ENCODE peak calls at places on chromosomes 3 and 15, in eight cellular contexts. J, R, F, W, E, C, A and L are unnamed samples.

GRCh38 chr15:63600646-63601025 is 3.4 kb downstream of the FBXL22 start:
- DNase-seq in J (peak; percentile 92), R (peak; percentile 91), F (peak; percentile 94), W (peak; percentile 90), E (peak; percentile 54), C (peak; percentile 89), A (peak; percentile 91), L (peak; percentile 94)

GRCh38 chr3:62220616-62221015 is 152.7 kb downstream of the FEZF2 start:
- DNase-seq in J (no peak), R (no peak), F (no peak), W (no peak), E (no peak), C (no peak), A (no peak), L (no peak)

GRCh38 chr3:70854108-70854507 is 541.7 kb upstream of the MDFIC2 start:
- DNase-seq in J (no peak), R (no peak), F (no peak), W (no peak), E (no peak), C (no peak), A (no peak), L (no peak)

GRCh38 chr15:90471769-90472168 is 58.0 kb upstream of the CRTC3 start:
- DNase-seq in J (no peak), R (no peak), F (no peak), W (no peak), E (no peak), C (no peak), A (no peak), L (no peak)

GRCh38 chr3:113214917-113215595 is 3.7 kb downstream of the BOC start:
- DNase-seq in J (no peak), R (no peak), F (peak; percentile 67), W (no peak), E (no peak), C (no peak), A (no peak), L (no peak)

GRCh38 chr3:72962317-72962716 is 34.3 kb upstream of the PPP4R2 start:
- DNase-seq in J (no peak), R (no peak), F (no peak), W (no peak), E (no peak), C (no peak), A (no peak), L (no peak)

GRCh38 chr3:160474416-160474838 is 24.8 kb upstream of the TRIM59 start:
- DNase-seq in J (no peak), R (no peak), F (peak; percentile 44), W (no peak), E (no peak), C (no peak), A (no peak), L (peak; percentile 50)

GRCh38 chr3:150786791-150787190 is 23.8 kb upstream of the SIAH2 start:
- DNase-seq in J (no peak), R (no peak), F (no peak), W (no peak), E (no peak), C (no peak), A (no peak), L (peak; percentile 16)

GRCh38 chr3:153099131-153099530 is 62.9 kb upstream of the RAP2B start:
- DNase-seq in J (no peak), R (no peak), F (no peak), W (no peak), E (no peak), C (no peak), A (no peak), L (no peak)

GRCh38 chr15:51401872-51402517 is 60.5 kb downstream of the GLDN start:
- DNase-seq in J (no peak), R (peak; percentile 63), F (peak; percentile 81), W (peak; percentile 37), E (no peak), C (no peak), A (peak; percentile 3), L (peak; percentile 34)

GRCh38 chr15:72902929-72903260 is 119.3 kb upstream of the ADPGK start:
- DNase-seq in J (no peak), R (no peak), F (no peak), W (no peak), E (no peak), C (no peak), A (no peak), L (no peak)

GRCh38 chr3:127027061-127027735 is 44.3 kb downstream of the PLXNA1 start:
- DNase-seq in J (no peak), R (no peak), F (no peak), W (no peak), E (no peak), C (no peak), A (no peak), L (no peak)

GRCh38 chr3:77467702-77468407 is 428.0 kb downstream of the ROBO2 start:
- DNase-seq in J (no peak), R (no peak), F (peak; percentile 15), W (no peak), E (no peak), C (no peak), A (no peak), L (no peak)

GRCh38 chr3:72031581-72031980 is 246.6 kb upstream of the PROK2 start:
- DNase-seq in J (no peak), R (no peak), F (peak; percentile 79), W (no peak), E (no peak), C (no peak), A (no peak), L (peak; percentile 83)

GRCh38 chr15:88606437-88606794 is 14.7 kb upstream of the AEN start:
- DNase-seq in J (peak; percentile 44), R (no peak), F (no peak), W (no peak), E (no peak), C (no peak), A (no peak), L (no peak)

GRCh38 chr15:74120426-74120825 is 10.0 kb upstream of the ISLR2 start:
- DNase-seq in J (no peak), R (no peak), F (no peak), W (no peak), E (no peak), C (no peak), A (no peak), L (no peak)

GRCh38 chr3:47324278-47324865 is 41.6 kb downstream of the KLHL18 start:
- DNase-seq in J (peak; percentile 38), R (peak; percentile 71), F (peak; percentile 90), W (peak; percentile 71), E (peak; percentile 44), C (peak; percentile 20), A (peak; percentile 35), L (peak; percentile 74)

GRCh38 chr3:46017720-46018119 is 9.6 kb downstream of the XCR1 start:
- DNase-seq in J (no peak), R (no peak), F (peak; percentile 19), W (no peak), E (no peak), C (no peak), A (no peak), L (peak; percentile 19)

GRCh38 chr3:60096403-60096802 is 1046.6 kb upstream of the CFAP20DC start:
- DNase-seq in J (no peak), R (no peak), F (no peak), W (no peak), E (no peak), C (no peak), A (no peak), L (no peak)

GRCh38 chr3:113615976-113616375 is 80.5 kb downstream of the USF3 start:
- DNase-seq in J (no peak), R (no peak), F (no peak), W (no peak), E (no peak), C (no peak), A (no peak), L (no peak)

GRCh38 chr15:47301481-47301880 is 415.8 kb upstream of the SEMA6D start:
- DNase-seq in J (peak; percentile 53), R (no peak), F (no peak), W (no peak), E (no peak), C (no peak), A (peak; percentile 74), L (no peak)

GRCh38 chr3:134060561-134061385 is 31.0 kb upstream of the SLCO2A1 start:
- DNase-seq in J (no peak), R (no peak), F (no peak), W (no peak), E (no peak), C (no peak), A (no peak), L (no peak)

GRCh38 chr3:195825857-195826804 is 14.4 kb upstream of the MUC4 start:
- DNase-seq in J (no peak), R (no peak), F (no peak), W (no peak), E (no peak), C (no peak), A (no peak), L (no peak)

GRCh38 chr3:187935623-187936156 is 190.4 kb upstream of the BCL6 start:
- DNase-seq in J (no peak), R (peak; percentile 67), F (no peak), W (no peak), E (no peak), C (no peak), A (peak; percentile 25), L (peak; percentile 60)

GRCh38 chr3:47340866-47341265 is 40.0 kb upstream of the PTPN23 start:
- DNase-seq in J (no peak), R (no peak), F (no peak), W (no peak), E (no peak), C (no peak), A (no peak), L (no peak)

GRCh38 chr15:95149036-95149435 is 917.7 kb downstream of the MCTP2 start:
- DNase-seq in J (no peak), R (no peak), F (no peak), W (no peak), E (no peak), C (no peak), A (no peak), L (no peak)

GRCh38 chr3:129305592-129306091 is 27.0 kb downstream of the HMCES start:
- DNase-seq in J (peak; percentile 100), R (peak; percentile 67), F (no peak), W (peak; percentile 58), E (peak; percentile 69), C (no peak), A (peak; percentile 79), L (no peak)

GRCh38 chr15:54273928-54274327 is 295.7 kb downstream of the UNC13C start:
- DNase-seq in J (no peak), R (no peak), F (no peak), W (no peak), E (no peak), C (peak; percentile 1), A (no peak), L (no peak)

GRCh38 chr3:16301490-16301889 is 36.5 kb downstream of the OXNAD1 start:
- DNase-seq in J (no peak), R (no peak), F (no peak), W (no peak), E (no peak), C (no peak), A (no peak), L (no peak)

GRCh38 chr3:160869825-160870224 is 113.8 kb downstream of the PPM1L start:
- DNase-seq in J (peak; percentile 71), R (no peak), F (no peak), W (no peak), E (no peak), C (no peak), A (peak; percentile 72), L (peak; percentile 47)

GRCh38 chr15:66588537-66588936 is 22.7 kb upstream of the LCTL start:
- DNase-seq in J (no peak), R (no peak), F (no peak), W (no peak), E (no peak), C (no peak), A (no peak), L (no peak)

GRCh38 chr3:184426691-184427141 is 46.9 kb downstream of the CHRD start:
- DNase-seq in J (no peak), R (no peak), F (no peak), W (no peak), E (no peak), C (no peak), A (no peak), L (no peak)

GRCh38 chr3:105686324-105686897 is 182.4 kb downstream of the CBLB start:
- DNase-seq in J (peak; percentile 8), R (peak; percentile 31), F (peak; percentile 54), W (peak; percentile 40), E (no peak), C (peak; percentile 28), A (no peak), L (peak; percentile 20)